ENCODE peak calls at places on chromosome 10, in five cellular contexts. D is IMR-90, J is A549, Y is HepG2, W is SK-N-SH. E is an unnamed sample.

GRCh38 chr10:30059209-30060107 is at the start of gene JCAD:
- DNase-seq in W (peak), J (peak), D (no peak), Y (no peak), E (peak)

GRCh38 chr10:794382-794956 is 105.0 kb upstream of the DIP2C start:
- DNase-seq in W (peak), Y (peak), J (no peak), D (peak), E (no peak)

GRCh38 chr10:76547352-76547972 is 1090.1 kb downstream of the KCNMA1 start:
- DNase-seq in W (peak), J (peak), Y (peak), D (peak), E (peak)

GRCh38 chr10:14696763-14697321 is 77.9 kb downstream of the FAM107B start:
- DNase-seq in W (no peak), J (no peak), D (no peak), Y (no peak), E (no peak)

GRCh38 chr10:111034598-111035310 is 42.1 kb upstream of the ADRA2A start:
- DNase-seq in W (no peak), D (peak), J (no peak), Y (no peak), E (no peak)

GRCh38 chr10:133275683-133276092 is 980 bp downstream of the ADAM8 start:
- DNase-seq in Y (no peak), W (no peak), D (no peak), J (no peak), E (peak)

GRCh38 chr10:15821046-15821683 is 39.1 kb downstream of the MINDY3 start:
- DNase-seq in D (no peak), Y (no peak), W (no peak), J (no peak), E (no peak)

GRCh38 chr10:124146491-124146890 is 53.1 kb upstream of the CHST15 start:
- DNase-seq in D (no peak), J (no peak), W (no peak), Y (no peak), E (no peak)

GRCh38 chr10:80260295-80261243 is 28.9 kb downstream of the MAT1A start:
- DNase-seq in D (no peak), Y (peak), J (peak), W (peak), E (peak)

DNA sequence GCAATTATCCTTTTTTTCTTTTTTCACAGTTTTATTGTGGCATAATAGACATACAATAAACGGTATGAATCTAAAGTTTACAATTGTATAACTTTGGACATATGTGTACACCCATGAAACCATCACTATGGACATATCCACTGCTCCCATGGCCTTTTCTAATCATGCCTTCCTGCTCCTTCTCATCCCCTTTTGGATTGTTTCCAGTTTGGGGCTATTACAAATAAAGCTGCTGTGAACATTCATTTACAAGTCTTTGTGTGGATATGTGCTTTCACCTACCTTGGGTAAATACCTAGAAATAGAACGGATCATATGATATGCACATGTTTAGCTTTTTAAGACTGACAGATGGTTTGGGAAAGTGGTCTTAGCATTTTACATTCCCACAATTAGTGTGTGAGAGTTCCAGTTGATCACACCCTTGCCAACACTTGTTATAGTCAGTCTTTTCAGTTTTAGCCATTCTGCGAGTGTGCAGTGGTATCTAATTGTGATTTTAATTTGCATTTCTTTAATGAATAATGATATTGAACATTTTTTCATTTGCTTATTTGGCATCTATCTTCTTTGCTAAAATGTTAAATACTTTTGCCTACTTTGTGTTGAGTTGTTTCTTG is 120.9 kb upstream of the KAT6B start:
- DNase-seq in J (no peak), W (no peak), D (no peak), Y (no peak), E (no peak)
- TF ChIP-seq SMC3 in J (no peak), W (no peak), D (no peak), Y (no peak), E (no peak)

DNA sequence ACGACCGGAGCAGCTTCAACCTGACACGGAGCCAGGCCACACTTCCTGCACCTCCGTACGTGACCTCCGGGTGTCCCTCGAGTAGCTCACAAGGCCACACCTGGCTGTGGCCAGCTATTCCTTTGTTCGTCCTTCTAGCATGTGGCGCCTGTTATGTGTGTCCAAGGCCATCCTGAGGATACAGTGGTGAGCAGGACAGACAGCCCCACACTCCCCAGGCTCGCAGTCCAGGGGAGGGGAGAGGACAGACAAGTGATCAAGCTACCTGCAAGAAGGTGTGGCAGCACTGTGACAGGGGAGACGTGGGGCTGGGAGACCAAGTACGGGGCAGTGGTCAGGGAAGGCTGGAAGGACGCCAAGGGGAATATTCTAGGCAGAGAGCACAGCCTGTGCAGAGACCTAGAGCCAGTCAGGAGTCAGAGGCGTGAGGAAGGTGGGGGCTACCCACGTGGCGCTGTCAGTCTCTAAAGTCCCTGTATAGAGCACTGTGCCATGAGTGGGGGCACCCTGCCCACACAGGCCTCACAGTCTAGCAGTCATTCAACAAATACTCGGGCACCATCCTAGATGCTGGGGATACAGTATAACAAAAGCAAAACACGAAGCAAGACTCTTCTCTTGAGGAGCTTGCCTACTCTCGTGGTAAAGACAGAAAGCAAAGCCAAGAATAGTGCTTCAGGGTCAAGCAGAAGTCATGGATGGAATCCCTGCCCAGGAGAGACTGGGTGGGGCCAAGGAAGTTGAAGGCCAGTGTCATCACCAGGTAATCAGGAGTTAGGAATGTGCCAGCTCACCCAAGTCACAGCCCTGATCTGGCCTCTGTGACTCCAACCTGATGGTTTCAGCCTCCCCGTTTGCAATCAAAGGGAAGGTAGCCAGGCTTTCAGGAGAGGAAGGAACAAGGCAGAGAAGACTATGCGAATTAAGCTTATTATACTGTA is 58.6 kb downstream of the PROSER2 start:
- DNase-seq in J (peak), D (peak), Y (peak), W (no peak), E (peak)
- TF ChIP-seq SMC3 in J (no peak), D (no peak), Y (no peak), W (no peak), E (peak)

DNA sequence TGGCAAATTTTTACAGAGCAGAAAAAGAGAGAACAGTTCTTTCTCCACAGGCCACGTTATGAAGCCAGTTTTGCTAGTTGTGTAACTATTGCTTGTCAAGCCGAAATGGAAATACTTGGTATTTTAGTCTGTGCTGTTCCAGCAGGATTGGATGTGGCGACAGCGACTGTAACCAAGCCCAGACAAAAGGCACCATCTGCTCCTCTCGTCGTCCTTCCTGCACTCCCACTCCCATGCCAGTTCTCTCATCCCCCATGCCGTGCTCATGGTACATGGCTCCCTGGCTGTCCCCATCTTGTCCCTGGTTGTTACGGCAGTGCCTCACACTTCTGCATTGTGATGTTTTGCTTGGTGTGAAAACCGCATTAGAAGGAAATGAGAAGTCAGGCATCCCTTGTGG is 185.7 kb upstream of the FZD8 start:
- DNase-seq in Y (no peak), W (no peak), J (no peak), D (no peak), E (no peak)
- TF ChIP-seq SMC3 in Y (no peak), W (no peak), J (no peak), D (no peak), E (no peak)

GRCh38 chr10:74921744-74922143 is 95.3 kb downstream of the KAT6B start:
- DNase-seq in W (peak), J (no peak), D (peak), Y (no peak), E (peak)
- TF ChIP-seq SMC3 in W (no peak), J (no peak), D (no peak), Y (no peak), E (no peak)

GRCh38 chr10:75042292-75042974 is 69.0 kb upstream of the SAMD8 start:
- DNase-seq in Y (no peak), W (no peak), J (no peak), D (peak), E (no peak)
- TF ChIP-seq SMC3 in Y (no peak), W (no peak), J (no peak), D (no peak), E (no peak)

GRCh38 chr10:128022216-128023196 is 103.7 kb downstream of the MKI67 start:
- DNase-seq in J (no peak), D (no peak), W (no peak), Y (no peak), E (no peak)

GRCh38 chr10:128025951-128026350 is 100.3 kb downstream of the MKI67 start:
- DNase-seq in W (no peak), J (no peak), D (no peak), Y (no peak), E (no peak)

GRCh38 chr10:128025437-128025836 is 100.8 kb downstream of the MKI67 start:
- DNase-seq in Y (no peak), J (no peak), D (no peak), W (no peak), E (no peak)

GRCh38 chr10:128026620-128027281 is 99.5 kb downstream of the MKI67 start:
- DNase-seq in D (no peak), W (no peak), Y (no peak), J (no peak), E (no peak)

DNA sequence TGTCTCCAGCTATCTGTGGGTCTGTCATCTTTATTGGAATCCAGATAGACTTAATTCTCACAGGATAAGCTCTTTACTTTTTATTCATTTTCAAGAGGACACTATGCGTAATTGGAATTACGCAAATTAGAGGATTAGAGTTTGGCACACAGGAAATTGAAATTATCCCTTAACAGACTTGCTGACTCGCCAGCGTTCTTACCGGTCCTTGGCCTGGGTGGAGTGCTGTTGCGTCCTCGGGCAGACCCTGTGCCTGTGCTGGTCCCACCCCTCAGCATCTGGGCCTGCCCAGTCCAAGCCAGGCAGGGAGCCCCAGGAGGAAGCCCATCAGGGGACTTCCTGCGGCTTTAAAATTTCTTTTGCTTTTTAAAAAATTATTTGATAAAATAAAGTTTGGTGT is 101.8 kb downstream of the MKI67 start:
- DNase-seq in J (no peak), D (no peak), Y (no peak), W (no peak), E (no peak)
- TF ChIP-seq SMC3 in J (no peak), D (no peak), Y (no peak), W (no peak), E (no peak)

GRCh38 chr10:114256822-114257221 is 17.8 kb downstream of the VWA2 start:
- DNase-seq in Y (no peak), J (no peak), W (no peak), D (no peak), E (no peak)
- TF ChIP-seq SMC3 in Y (no peak), J (no peak), W (no peak), D (no peak), E (no peak)

GRCh38 chr10:123139521-123140163 is 3.9 kb downstream of the HMX3 start:
- DNase-seq in J (peak), D (peak), Y (peak), W (no peak), E (peak)
- TF ChIP-seq SMC3 in J (no peak), D (no peak), Y (no peak), W (no peak), E (no peak)

GRCh38 chr10:34889004-34889869 is 74.1 kb upstream of the PARD3 start:
- DNase-seq in D (no peak), W (no peak), Y (no peak), J (no peak), E (no peak)
- TF ChIP-seq SMC3 in D (no peak), W (no peak), Y (no peak), J (no peak), E (no peak)